ENCODE peak calls at places on chromosome 1, in eight cellular contexts. C, S, G, W, T, E, R and H are unnamed samples.
A peak's percentile ranks its signal among the peaks of the same experiment; 100 is the strongest.

GRCh38 chr1:159992161-159992560 is 38.1 kb upstream of the SLAMF9 start:
- DNase-seq in C (no peak), S (no peak), G (no peak), W (no peak), T (no peak), E (no peak), R (no peak), H (no peak)

GRCh38 chr1:108079550-108079949 is 114.6 kb upstream of the VAV3 start:
- DNase-seq in C (peak; percentile 6), S (no peak), G (no peak), W (peak; percentile 41), T (no peak), E (no peak), R (no peak), H (no peak)

GRCh38 chr1:88731475-88731874 is 47.4 kb downstream of the PKN2 start:
- DNase-seq in C (no peak), S (no peak), G (peak; percentile 64), W (no peak), T (no peak), E (no peak), R (no peak), H (no peak)

GRCh38 chr1:162019006-162019405 is 4.7 kb downstream of the OLFML2B start:
- DNase-seq in C (no peak), S (no peak), G (peak; percentile 80), W (no peak), T (no peak), E (no peak), R (no peak), H (no peak)

GRCh38 chr1:81699234-81699633 is 101.5 kb upstream of the ADGRL2 start:
- DNase-seq in C (no peak), S (no peak), G (peak; percentile 80), W (no peak), T (no peak), E (no peak), R (no peak), H (no peak)

GRCh38 chr1:192724670-192725069 is 84.2 kb upstream of the RGS2 start:
- DNase-seq in C (no peak), S (no peak), G (no peak), W (no peak), T (no peak), E (no peak), R (no peak), H (no peak)

GRCh38 chr1:23083714-23084480 is 64.6 kb downstream of the KDM1A start:
- DNase-seq in C (no peak), S (no peak), G (no peak), W (no peak), T (no peak), E (no peak), R (no peak), H (no peak)

GRCh38 chr1:33010946-33011731 is 25.5 kb downstream of the AK2 start:
- DNase-seq in C (no peak), S (no peak), G (no peak), W (no peak), T (peak; percentile 76), E (no peak), R (peak; percentile 53), H (no peak)

GRCh38 chr1:213568929-213569815 is 418.6 kb upstream of the PROX1 start:
- DNase-seq in C (no peak), S (no peak), G (no peak), W (no peak), T (no peak), E (no peak), R (no peak), H (no peak)

GRCh38 chr1:243345205-243345604 is 89.4 kb downstream of the SDCCAG8 start:
- DNase-seq in C (no peak), S (no peak), G (no peak), W (no peak), T (no peak), E (no peak), R (no peak), H (no peak)

GRCh38 chr1:150473659-150474058 is 13.6 kb upstream of the TARS2 start:
- DNase-seq in C (no peak), S (no peak), G (no peak), W (no peak), T (no peak), E (no peak), R (no peak), H (no peak)

GRCh38 chr1:98681812-98682211 is 20.3 kb downstream of the SNX7 start:
- DNase-seq in C (no peak), S (no peak), G (no peak), W (no peak), T (no peak), E (no peak), R (no peak), H (no peak)

GRCh38 chr1:35080171-35080854 is 1.1 kb downstream of the ZMYM1 start:
- DNase-seq in C (no peak), S (no peak), G (no peak), W (no peak), T (no peak), E (no peak), R (no peak), H (no peak)

GRCh38 chr1:79797487-79797886 is 791.0 kb upstream of the ADGRL4 start:
- DNase-seq in C (no peak), S (no peak), G (no peak), W (no peak), T (no peak), E (no peak), R (no peak), H (no peak)

GRCh38 chr1:87219626-87220025 is 109.1 kb upstream of the LMO4 start:
- DNase-seq in C (no peak), S (no peak), G (no peak), W (no peak), T (no peak), E (no peak), R (no peak), H (no peak)

GRCh38 chr1:11055676-11056075 is 4.1 kb downstream of the SRM start:
- DNase-seq in C (no peak), S (no peak), G (no peak), W (no peak), T (no peak), E (no peak), R (no peak), H (no peak)

GRCh38 chr1:196516373-196516772 is 91.9 kb downstream of the KCNT2 start:
- DNase-seq in C (no peak), S (no peak), G (no peak), W (no peak), T (no peak), E (no peak), R (peak; percentile 26), H (no peak)

GRCh38 chr1:240242601-240243144 is 151.0 kb downstream of the FMN2 start:
- DNase-seq in C (no peak), S (no peak), G (peak; percentile 81), W (no peak), T (no peak), E (no peak), R (no peak), H (no peak)

GRCh38 chr1:27607239-27607804 is 3.4 kb upstream of the AHDC1 start:
- DNase-seq in C (no peak), S (peak; percentile 91), G (no peak), W (no peak), T (no peak), E (peak; percentile 84), R (no peak), H (no peak)

GRCh38 chr1:184882649-184883303 is 91.5 kb downstream of the NIBAN1 start:
- DNase-seq in C (no peak), S (no peak), G (no peak), W (no peak), T (peak; percentile 35), E (no peak), R (no peak), H (no peak)

GRCh38 chr1:54940027-54940426 is 40.4 kb upstream of the TMEM61 start:
- DNase-seq in C (no peak), S (no peak), G (no peak), W (no peak), T (no peak), E (no peak), R (no peak), H (no peak)

GRCh38 chr1:1109743-1110142 is 6.1 kb downstream of the C1orf159 start:
- DNase-seq in C (no peak), S (no peak), G (no peak), W (no peak), T (peak; percentile 77), E (no peak), R (no peak), H (no peak)

GRCh38 chr1:109984190-109984455 is 442 bp upstream of the AHCYL1 start:
- DNase-seq in C (no peak), S (no peak), G (peak; percentile 27), W (no peak), T (no peak), E (no peak), R (no peak), H (no peak)

GRCh38 chr1:41673806-41674205 is 189.3 kb upstream of the EDN2 start:
- DNase-seq in C (no peak), S (no peak), G (no peak), W (peak; percentile 38), T (no peak), E (no peak), R (no peak), H (no peak)

DNA sequence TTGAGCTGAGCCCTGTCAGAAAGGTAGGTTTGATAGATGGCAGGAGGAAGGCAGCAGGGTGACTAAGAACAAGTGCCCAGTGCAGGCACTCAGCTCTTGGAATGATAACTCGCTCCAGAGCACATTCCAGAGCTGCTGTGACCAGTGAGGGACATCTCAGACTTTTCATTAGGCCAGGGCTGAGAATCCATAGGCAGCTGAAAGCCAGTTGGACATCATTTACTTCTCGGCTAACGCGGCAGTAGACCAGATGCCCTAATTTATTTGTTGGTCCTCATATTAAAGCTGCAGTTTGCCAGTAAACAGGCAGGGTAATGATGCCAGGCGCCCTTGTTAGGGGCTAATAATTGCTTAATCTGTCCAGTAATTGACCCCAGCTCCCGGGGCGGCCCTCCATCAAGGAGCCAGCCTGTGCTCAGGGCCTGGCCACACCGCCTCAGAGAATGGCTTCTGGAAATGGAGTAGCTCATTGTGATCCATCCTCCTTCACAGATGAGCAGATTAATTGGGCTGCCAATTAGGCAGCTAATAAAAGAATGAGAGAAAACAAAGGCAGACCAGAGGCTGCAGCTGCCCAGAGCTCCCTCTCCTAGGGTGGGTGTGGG is 122.0 kb downstream of the BEND5 start:
- DNase-seq in C (no peak), S (peak; percentile 33), G (no peak), W (no peak), T (no peak), E (no peak), R (no peak), H (no peak)
- H3K27me3 ChIP-seq in C (no peaks in the 10 kb centered on the region), S (no peaks in the 10 kb centered on the region), G (no peaks in the 10 kb centered on the region), W (no peaks in the 10 kb centered on the region), T (no peaks in the 10 kb centered on the region), E (no peaks in the 10 kb centered on the region), R (no peaks in the 10 kb centered on the region), H (no peaks in the 10 kb centered on the region)

GRCh38 chr1:116486424-116486823 is 84.4 kb downstream of the CD58 start:
- DNase-seq in C (no peak), S (no peak), G (peak; percentile 59), W (no peak), T (no peak), E (no peak), R (no peak), H (no peak)
- H3K27me3 ChIP-seq in C (no peaks in the 10 kb centered on the region), S (no peaks in the 10 kb centered on the region), G (no peaks in the 10 kb centered on the region), W (no peaks in the 10 kb centered on the region), T (no peaks in the 10 kb centered on the region), E (no peaks in the 10 kb centered on the region), R (no peaks in the 10 kb centered on the region), H (no peaks in the 10 kb centered on the region)

GRCh38 chr1:60672435-60672834 is 409.9 kb upstream of the NFIA start:
- DNase-seq in C (no peak), S (no peak), G (no peak), W (no peak), T (no peak), E (no peak), R (no peak), H (no peak)
- H3K27me3 ChIP-seq in C (no peaks in the 10 kb centered on the region), S (no peaks in the 10 kb centered on the region), G (no peaks in the 10 kb centered on the region), W (no peaks in the 10 kb centered on the region), T (no peaks in the 10 kb centered on the region), E (no peaks in the 10 kb centered on the region), R (no peaks in the 10 kb centered on the region), H (peaks cover 3% of the 10 kb centered on the region)

GRCh38 chr1:8144318-8144717 is 118.2 kb upstream of the ERRFI1 start:
- DNase-seq in C (no peak), S (no peak), G (no peak), W (no peak), T (no peak), E (no peak), R (no peak), H (no peak)
- H3K27me3 ChIP-seq in C (no peaks in the 10 kb centered on the region), S (no peaks in the 10 kb centered on the region), G (no peaks in the 10 kb centered on the region), W (no peaks in the 10 kb centered on the region), T (no peaks in the 10 kb centered on the region), E (no peaks in the 10 kb centered on the region), R (no peaks in the 10 kb centered on the region), H (no peaks in the 10 kb centered on the region)